ENCODE peak calls at places on chromosome 2, in nine cellular contexts. T is spleen, N is transverse colon, D is HepG2, S is HL-60, U is sigmoid colon, J is HCT116, Z is SK-N-SH, Y is GM23338. C is an unnamed sample.

GRCh38 chr2:150732064-150732463 is 244.6 kb upstream of the RND3 start:
- DNase-seq in T (no peak), N (no peak), S (no peak), U (no peak), D (no peak), Y (no peak), Z (peak; percentile 4), J (no peak), C (no peak)

GRCh38 chr2:20593072-20594034 is 57.5 kb downstream of the HS1BP3 start:
- DNase-seq in J (no peak), Z (no peak), N (peak; percentile 30), D (peak; percentile 100), U (peak; percentile 79), S (peak; percentile 52), T (peak; percentile 82), Y (no peak), C (peak; percentile 69)

GRCh38 chr2:171149986-171150693 is 10.6 kb downstream of the TLK1 start:
- DNase-seq in J (no peak), Z (no peak), D (peak; percentile 79), T (no peak), U (no peak), S (no peak), N (no peak), Y (no peak), C (no peak)

GRCh38 chr2:110166246-110166645 is 38.6 kb downstream of the NPHP1 start:
- DNase-seq in T (no peak), Y (peak; percentile 19), U (no peak), D (no peak), N (no peak), Z (no peak), J (no peak), S (no peak), C (no peak)

GRCh38 chr2:60958800-60959199 is 58.7 kb upstream of the PEX13 start:
- DNase-seq in D (no peak), Z (no peak), Y (no peak), U (no peak), N (no peak), T (no peak), J (no peak), S (no peak), C (no peak)

GRCh38 chr2:58918138-58918537 is 677.0 kb upstream of the FANCL start:
- DNase-seq in N (no peak), Y (peak; percentile 28), Z (no peak), T (no peak), U (no peak), S (no peak), J (no peak), D (no peak), C (no peak)

GRCh38 chr2:58594175-58594574 is 353.1 kb upstream of the FANCL start:
- DNase-seq in Z (peak; percentile 34), U (no peak), N (no peak), Y (peak; percentile 61), T (no peak), J (peak; percentile 28), D (peak; percentile 21), S (peak; percentile 8), C (no peak)

GRCh38 chr2:29307522-29307921 is 192.3 kb downstream of the CLIP4 start:
- DNase-seq in S (no peak), D (no peak), T (no peak), J (no peak), N (no peak), Z (no peak), U (no peak), Y (no peak), C (no peak)

GRCh38 chr2:63903003-63903402 is 61.3 kb downstream of the UGP2 start:
- DNase-seq in Z (no peak), J (no peak), D (no peak), Y (no peak), T (no peak), N (no peak), U (no peak), S (no peak), C (no peak)

GRCh38 chr2:61898810-61899209 is 6.7 kb upstream of the COMMD1 start:
- DNase-seq in S (no peak), J (no peak), Z (peak; percentile 35), Y (peak; percentile 21), T (no peak), U (no peak), D (peak; percentile 46), N (no peak), C (no peak)

GRCh38 chr2:72893594-72894319 is 6.5 kb downstream of the SPR start:
- DNase-seq in Z (peak; percentile 79), N (peak; percentile 48), J (no peak), U (no peak), Y (peak; percentile 88), S (peak; percentile 34), T (no peak), D (peak; percentile 68), C (no peak)

GRCh38 chr2:118371500-118371899 is 283.2 kb downstream of the INSIG2 start:
- DNase-seq in Z (peak; percentile 31), S (no peak), T (no peak), D (peak; percentile 42), N (no peak), U (no peak), J (peak; percentile 19), Y (peak; percentile 93), C (no peak)

GRCh38 chr2:9803023-9803805 is 40.1 kb upstream of the TAF1B start:
- DNase-seq in N (peak; percentile 84), J (no peak), U (peak; percentile 58), T (peak; percentile 63), D (no peak), Z (no peak), Y (no peak), S (no peak), C (no peak)

GRCh38 chr2:68714866-68715265 is 19.7 kb upstream of the ARHGAP25 start:
- DNase-seq in Z (no peak), N (peak; percentile 69), T (peak; percentile 90), Y (no peak), J (no peak), S (peak; percentile 81), U (peak; percentile 69), D (no peak), C (peak; percentile 49)

GRCh38 chr2:177275671-177276070 is 11.1 kb upstream of the NFE2L2 start:
- DNase-seq in T (no peak), Z (no peak), D (no peak), U (no peak), S (no peak), J (no peak), N (no peak), Y (no peak), C (no peak)

GRCh38 chr2:223669453-223670225 is 67.5 kb upstream of the SCG2 start:
- DNase-seq in Y (no peak), S (no peak), N (no peak), T (no peak), U (no peak), J (no peak), D (no peak), Z (no peak), C (no peak)

DNA sequence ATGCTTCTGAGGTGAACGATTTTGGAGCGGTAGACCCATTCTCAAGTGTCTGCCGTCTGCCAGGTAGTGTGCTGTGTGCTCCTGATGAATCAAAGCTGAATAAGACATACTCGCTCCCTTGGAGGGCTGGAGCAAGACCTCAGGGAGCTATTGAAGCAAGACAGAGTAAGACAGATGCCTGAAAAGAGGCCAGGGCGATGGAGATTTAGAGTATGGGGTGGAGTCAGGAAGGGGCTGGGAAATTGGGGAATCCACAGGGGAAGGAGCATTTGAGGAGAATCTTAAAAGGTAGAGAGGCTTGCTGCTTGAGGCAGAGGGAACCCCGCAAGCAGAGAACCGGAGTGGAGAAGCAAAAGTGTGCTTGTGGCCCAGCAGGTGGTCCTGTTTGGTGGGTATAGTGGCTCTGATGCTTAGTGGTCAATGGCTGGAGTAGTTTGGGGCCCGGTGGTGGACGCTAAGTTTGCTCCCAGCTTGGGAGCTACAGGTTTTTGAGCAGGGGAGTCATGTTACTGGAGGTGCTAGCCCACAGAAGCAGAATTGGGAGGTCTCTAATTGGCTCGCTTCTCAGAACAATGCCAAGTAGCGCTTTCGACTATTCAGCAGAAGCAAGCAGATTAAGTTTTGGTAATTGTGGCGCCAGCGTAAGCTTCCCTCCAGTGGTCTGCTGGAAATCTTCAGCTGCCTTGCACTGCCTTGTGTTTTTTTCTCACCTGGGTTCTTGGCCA is 2.0 kb downstream of the CNNM4 start:
- DNase-seq in Y (peak; percentile 79), T (no peak), Z (no peak), N (no peak), D (no peak), S (no peak), J (no peak), U (no peak), C (no peak)
- H3K27ac ChIP-seq in Y (peak overlapping the region; percentile 40), T (peak overlapping the region; percentile 92), Z (no peak overlapping the region), N (peak overlapping the region; percentile 89), D (peak overlapping the region; percentile 1), S (no peak overlapping the region), J (no peak overlapping the region), U (peak overlapping the region; percentile 84), C (peak overlapping the region; percentile 62)

DNA sequence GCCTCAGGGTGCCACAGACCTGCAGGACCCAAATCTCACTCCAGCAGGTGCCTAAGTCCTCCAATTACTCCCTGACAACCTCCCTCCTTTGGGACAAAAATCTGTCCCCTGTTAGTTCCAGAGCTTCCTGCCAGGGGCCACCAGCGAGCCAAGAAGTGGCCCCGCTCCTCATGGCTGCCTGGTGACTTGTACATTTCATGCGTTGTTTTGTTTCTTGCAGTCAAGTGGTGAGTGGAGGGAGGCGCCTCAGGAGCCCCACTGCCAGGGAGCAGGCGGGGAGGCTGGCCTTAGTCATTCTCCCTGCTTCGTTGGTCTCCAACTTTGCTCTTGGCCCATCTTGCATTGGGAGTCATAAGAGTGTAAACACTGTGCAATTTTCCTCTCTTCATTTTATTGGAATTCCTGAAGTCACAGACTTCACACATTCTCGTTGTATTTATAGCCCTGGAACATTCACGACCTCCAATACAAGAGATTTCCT is 81.3 kb downstream of the KCNF1 start:
- DNase-seq in U (peak; percentile 66), J (no peak), Y (peak; percentile 5), Z (no peak), S (no peak), N (peak; percentile 11), D (no peak), T (no peak), C (peak; percentile 21)
- TF ChIP-seq POLR2AphosphoS5 in U (no peak), J (no peak), Y (no peak), Z (no peak), S (no peak), N (no peak), D (no peak), T (no peak), C (no peak)

GRCh38 chr2:229410946-229411345 is 139.9 kb upstream of the PID1 start:
- DNase-seq in Y (no peak), S (no peak), Z (no peak), T (no peak), N (no peak), D (no peak), U (no peak), J (no peak), C (no peak)
- H3K27ac ChIP-seq in Y (no peak overlapping the region), S (no peak overlapping the region), Z (no peak overlapping the region), T (no peak overlapping the region), N (no peak overlapping the region), D (no peak overlapping the region), U (peak overlapping the region; percentile 8), J (no peak overlapping the region), C (no peak overlapping the region)

DNA sequence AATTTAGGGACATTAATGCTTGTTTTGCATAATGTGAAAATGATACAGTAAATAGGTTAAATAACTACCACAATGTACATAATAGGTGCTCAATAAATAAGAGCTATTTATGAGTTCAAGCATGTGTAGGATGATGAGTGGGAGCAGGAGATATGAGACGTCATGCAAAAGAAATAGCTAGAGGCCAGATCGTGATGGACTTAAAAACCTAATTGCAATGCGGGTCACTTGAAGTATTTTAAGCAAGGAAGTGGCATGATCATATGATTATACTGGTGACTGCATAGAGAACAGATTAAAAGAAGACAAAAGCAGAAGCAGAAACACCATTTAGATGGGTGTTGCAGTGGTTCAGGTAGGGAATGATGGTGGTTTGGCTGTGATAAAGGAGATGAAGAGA is 78.0 kb downstream of the HNMT start:
- DNase-seq in U (no peak), Z (no peak), J (no peak), T (no peak), D (no peak), N (no peak), S (no peak), Y (no peak), C (no peak)
- TF ChIP-seq POLR2AphosphoS5 in U (no peak), Z (no peak), J (no peak), T (no peak), D (no peak), N (no peak), S (no peak), Y (no peak), C (no peak)

C was measured in stomach.